ENCODE peak calls at places on chromosomes 13 and 19, in five cellular contexts. F is K562, K is HCT116, G is GM12878, V is H1. Y is an unnamed sample.

GRCh38 chr13:103539265-103539664 is 473.0 kb upstream of the SLC10A2 start:
- DNase-seq in F (no peak), K (no peak), G (no peak), V (no peak), Y (no peak)

GRCh38 chr19:4913996-4914735 is 4.9 kb downstream of the UHRF1 start:
- DNase-seq in F (no peak), K (no peak), G (no peak), V (no peak), Y (no peak)

GRCh38 chr13:48251616-48252081 is 18.6 kb downstream of the ITM2B start:
- DNase-seq in F (no peak), K (no peak), G (no peak), V (no peak), Y (no peak)

GRCh38 chr13:30340367-30341184 is 33.2 kb upstream of the KATNAL1 start:
- DNase-seq in F (peak), K (peak), G (no peak), V (no peak), Y (no peak)

GRCh38 chr19:5950744-5951143 is 27.2 kb downstream of the RANBP3 start:
- DNase-seq in F (no peak), K (no peak), G (no peak), V (no peak), Y (no peak)

GRCh38 chr19:46015080-46015960 is 7.5 kb downstream of the PGLYRP1 start:
- DNase-seq in F (peak), K (no peak), G (no peak), V (peak), Y (peak)

GRCh38 chr13:74324338-74324737 is 190.1 kb upstream of the KLF12 start:
- DNase-seq in F (no peak), K (no peak), G (no peak), V (no peak), Y (no peak)

GRCh38 chr19:47511128-47511517 is 3.7 kb downstream of the NAPA start:
- DNase-seq in F (no peak), K (no peak), G (no peak), V (no peak), Y (peak)

GRCh38 chr19:14091086-14091884 is 734 bp upstream of the SAMD1 start:
- DNase-seq in F (peak), K (no peak), G (no peak), V (no peak), Y (peak)

GRCh38 chr13:59787679-59788078 is 376.0 kb downstream of the DIAPH3 start:
- DNase-seq in F (no peak), K (no peak), G (no peak), V (no peak), Y (no peak)

GRCh38 chr13:44921478-44921877 is 67.8 kb downstream of the NUFIP1 start:
- DNase-seq in F (no peak), K (no peak), G (no peak), V (no peak), Y (no peak)

GRCh38 chr19:1747285-1748114 is 5.8 kb upstream of the ONECUT3 start:
- DNase-seq in F (peak), K (peak), G (no peak), V (peak), Y (no peak)

GRCh38 chr19:41501854-41502253 is 58.9 kb downstream of the ERICH4 start:
- DNase-seq in F (no peak), K (no peak), G (no peak), V (no peak), Y (no peak)

GRCh38 chr19:47598407-47599349 is 10.3 kb upstream of the BICRA start:
- DNase-seq in F (no peak), K (peak), G (no peak), V (peak), Y (peak)

GRCh38 chr19:16369664-16370576 is 45.3 kb downstream of the KLF2 start:
- DNase-seq in F (no peak), K (no peak), G (no peak), V (no peak), Y (no peak)

GRCh38 chr13:104984296-104984818 is 1551.1 kb downstream of the EFNB2 start:
- DNase-seq in F (no peak), K (no peak), G (peak), V (no peak), Y (peak)

GRCh38 chr13:43389573-43389972 is 366.2 kb downstream of the DNAJC15 start:
- DNase-seq in F (no peak), K (no peak), G (no peak), V (no peak), Y (no peak)

GRCh38 chr19:1324792-1325567 is 39.3 kb downstream of the EFNA2 start:
- DNase-seq in F (peak), K (peak), G (no peak), V (no peak), Y (peak)

GRCh38 chr13:51405176-51405575 is 47.7 kb downstream of the INTS6 start:
- DNase-seq in F (no peak), K (no peak), G (no peak), V (no peak), Y (no peak)

GRCh38 chr19:12974301-12975220 is 5.2 kb downstream of the DAND5 start:
- DNase-seq in F (peak), K (no peak), G (no peak), V (no peak), Y (no peak)

GRCh38 chr19:11693505-11694499 is 44.9 kb downstream of the ZNF823 start:
- DNase-seq in F (no peak), K (peak), G (no peak), V (peak), Y (peak)

GRCh38 chr13:40109324-40109958 is 454.0 kb downstream of the COG6 start:
- DNase-seq in F (no peak), K (no peak), G (no peak), V (no peak), Y (no peak)

DNA sequence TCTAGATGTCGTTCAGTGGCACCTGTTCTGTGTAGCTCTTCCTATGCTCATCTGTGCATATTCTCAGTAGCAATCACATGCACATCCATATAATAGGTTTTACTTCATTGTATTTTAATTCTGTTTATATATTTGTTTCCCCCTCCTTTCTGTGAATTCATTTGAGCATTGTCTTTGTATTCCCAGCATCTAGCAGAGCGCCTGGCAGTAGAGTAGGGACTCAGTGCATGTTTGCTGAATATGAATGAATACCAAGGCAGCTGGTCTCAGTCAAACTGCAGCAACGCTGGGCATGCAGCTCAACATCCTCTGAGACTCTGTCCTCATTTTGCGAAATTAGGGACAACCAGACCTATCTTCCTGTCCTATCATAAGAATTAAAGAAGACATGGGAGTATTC is 330.1 kb downstream of the SPRY2 start:
- DNase-seq in F (no peak), K (no peak), G (no peak), V (no peak), Y (no peak)
- TF ChIP-seq JUND in F (no peak), K (no peak), G (no peak), V (no peak), Y (no peak)

GRCh38 chr13:106484755-106485193 is 50.7 kb downstream of the EFNB2 start:
- DNase-seq in F (no peak), K (no peak), G (no peak), V (no peak), Y (no peak)
- TF ChIP-seq JUND in F (no peak), K (no peak), G (no peak), V (no peak), Y (no peak)

GRCh38 chr13:68850160-68850559 is 1257.5 kb upstream of the ATXN8OS start:
- DNase-seq in F (no peak), K (no peak), G (no peak), V (no peak), Y (no peak)
- TF ChIP-seq JUND in F (no peak), K (no peak), G (no peak), V (no peak), Y (no peak)

GRCh38 chr19:2867025-2867991 is at the start of gene ZNF556:
- DNase-seq in F (peak), K (peak), G (no peak), V (no peak), Y (peak)
- TF ChIP-seq JUND in F (no peak), K (no peak), G (no peak), V (no peak), Y (no peak)

DNA sequence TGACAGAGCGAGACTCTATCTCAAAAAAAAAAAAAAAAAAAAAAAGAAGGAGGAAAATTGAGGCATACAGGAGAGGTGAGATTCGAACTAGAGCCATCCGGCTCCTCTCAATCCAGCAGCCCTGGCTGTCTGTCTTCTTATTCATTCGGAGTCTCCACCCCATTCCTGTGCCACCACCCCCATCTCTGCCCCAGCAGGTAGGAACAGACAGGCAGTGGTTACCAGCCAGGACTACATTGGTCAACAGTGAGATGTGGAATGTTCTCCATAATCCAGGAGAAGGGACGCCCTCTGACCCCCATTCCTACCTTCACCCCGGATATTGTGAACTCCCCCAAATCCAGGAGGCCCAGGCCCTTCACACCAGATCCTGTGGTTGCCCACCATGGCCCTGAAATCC is 6.6 kb upstream of the S1PR2 start:
- DNase-seq in F (no peak), K (no peak), G (no peak), V (no peak), Y (no peak)
- TF ChIP-seq JUND in F (no peak), K (no peak), G (no peak), V (no peak), Y (no peak)

GRCh38 chr13:99426426-99426825 is 74.8 kb upstream of the TM9SF2 start:
- DNase-seq in F (no peak), K (no peak), G (no peak), V (no peak), Y (no peak)

GRCh38 chr13:99421758-99422555 is 79.3 kb upstream of the TM9SF2 start:
- DNase-seq in F (no peak), K (no peak), G (no peak), V (no peak), Y (no peak)

GRCh38 chr13:99422556-99423220 is 78.6 kb upstream of the TM9SF2 start:
- DNase-seq in F (no peak), K (no peak), G (no peak), V (no peak), Y (no peak)

GRCh38 chr13:99429670-99430069 is 71.6 kb upstream of the TM9SF2 start:
- DNase-seq in F (no peak), K (no peak), G (no peak), V (no peak), Y (no peak)

GRCh38 chr13:99425485-99426341 is 75.6 kb upstream of the TM9SF2 start:
- DNase-seq in F (no peak), K (no peak), G (peak), V (no peak), Y (no peak)
- TF ChIP-seq JUND in F (no peak), K (no peak), G (no peak), V (no peak), Y (no peak)

DNA sequence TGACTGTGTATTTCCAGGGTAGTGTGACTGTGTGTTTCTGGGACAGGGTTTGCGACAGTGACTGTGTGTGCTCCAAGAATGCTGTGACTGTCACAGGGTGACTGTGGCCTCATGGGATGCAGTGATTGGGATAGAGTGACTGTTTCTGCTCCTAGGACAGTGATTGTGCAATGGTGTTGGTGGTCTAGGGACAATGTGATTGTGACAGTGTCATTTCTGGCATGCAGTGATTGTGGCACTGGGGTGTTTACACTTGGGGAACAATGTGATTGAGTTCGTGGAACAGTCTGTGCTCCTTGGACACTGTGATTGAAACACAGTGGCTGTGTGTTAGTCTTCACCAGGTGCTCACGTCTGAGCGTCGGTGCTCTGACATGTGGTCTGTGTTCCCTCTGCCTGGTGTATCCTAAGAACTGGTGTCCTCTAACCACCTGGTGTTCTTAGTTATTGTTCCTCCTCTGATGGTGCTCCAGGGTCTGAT is 1.7 kb downstream of the PDE4A start:
- DNase-seq in F (peak), K (no peak), G (no peak), V (no peak), Y (no peak)
- TF ChIP-seq JUND in F (no peak), K (no peak), G (no peak), V (no peak), Y (no peak)

GRCh38 chr13:100916943-100917342 is 242.3 kb upstream of the TMTC4 start:
- DNase-seq in F (no peak), K (no peak), G (no peak), V (no peak), Y (no peak)
- TF ChIP-seq JUND in F (no peak), K (no peak), G (no peak), V (no peak), Y (no peak)

GRCh38 chr13:113220877-113221276 is 11.5 kb downstream of the CUL4A start:
- DNase-seq in F (no peak), K (no peak), G (no peak), V (no peak), Y (no peak)
- TF ChIP-seq JUND in F (no peak), K (no peak), G (no peak), V (no peak), Y (no peak)

GRCh38 chr13:89900104-89900760 is 1447.3 kb upstream of the MIR17HG start:
- DNase-seq in F (no peak), K (no peak), G (no peak), V (no peak), Y (peak)
- TF ChIP-seq JUND in F (no peak), K (no peak), G (no peak), V (no peak), Y (no peak)